ENCODE peak calls at places on chromosomes 6 and 20, in nine cellular contexts. J is astrocyte, E is fibroblast of lung, G is left ventricle myocardium inferior, U is brain microvascular endothelial cell, B is foreskin fibroblast, M is MM.1S, L is nephron progenitor cell, C is ovary. V is an unnamed sample.

GRCh38 chr6:133254552-133255228 is 13.5 kb downstream of the EYA4 start:
- DNase-seq in E (peak), G (no peak), C (no peak), B (no peak), L (no peak), M (no peak), U (no peak), J (peak), V (no peak)

GRCh38 chr6:13234130-13234529 is 94.2 kb downstream of the TBC1D7 start:
- DNase-seq in G (no peak), E (peak), M (no peak), J (peak), B (peak), L (no peak), U (no peak), C (no peak), V (no peak)

GRCh38 chr6:291697-292505 is at the start of gene DUSP22:
- DNase-seq in L (peak), M (peak), J (peak), U (peak), E (peak), C (peak), B (peak), G (peak), V (peak)

GRCh38 chr6:2531426-2532208 is 219.1 kb downstream of the MYLK4 start:
- DNase-seq in L (no peak), J (peak), E (peak), G (no peak), C (no peak), M (no peak), B (peak), U (peak), V (no peak)

GRCh38 chr6:159879829-159880228 is 11.0 kb upstream of the MAS1 start:
- DNase-seq in E (no peak), M (no peak), C (no peak), G (no peak), J (no peak), B (no peak), U (no peak), L (no peak), V (no peak)

GRCh38 chr6:170067923-170068360 is 222.9 kb downstream of the DLL1 start:
- DNase-seq in G (no peak), B (no peak), J (no peak), U (no peak), C (peak), L (no peak), M (no peak), E (no peak), V (no peak)

GRCh38 chr20:32490942-32491763 is 94.0 kb downstream of the NOL4L start:
- DNase-seq in J (no peak), E (no peak), G (peak), L (no peak), M (no peak), C (no peak), U (no peak), B (no peak), V (no peak)

GRCh38 chr20:45579184-45579583 is at the start of gene WFDC8:
- DNase-seq in L (no peak), J (no peak), B (no peak), E (no peak), M (no peak), U (no peak), G (no peak), C (no peak), V (no peak)

GRCh38 chr6:56764081-56764566 is 121.4 kb upstream of the DST start:
- DNase-seq in G (no peak), U (no peak), M (peak), B (no peak), L (no peak), J (no peak), C (no peak), E (peak), V (no peak)

GRCh38 chr6:3471286-3471685 is 14.4 kb upstream of the SLC22A23 start:
- DNase-seq in L (no peak), U (no peak), G (no peak), E (no peak), M (no peak), J (no peak), C (no peak), B (no peak), V (no peak)

GRCh38 chr20:37990571-37991151 is 42.6 kb downstream of the TTI1 start:
- DNase-seq in C (no peak), B (peak), G (peak), U (peak), L (no peak), J (peak), E (peak), M (peak), V (no peak)

GRCh38 chr6:42100029-42100901 is 42.2 kb downstream of the C6orf132 start:
- DNase-seq in C (peak), E (peak), L (no peak), U (peak), M (no peak), G (no peak), B (peak), J (peak), V (no peak)

GRCh38 chr6:28824793-28825731 is 98.7 kb downstream of the TRIM27 start:
- DNase-seq in C (no peak), B (no peak), L (no peak), J (no peak), G (no peak), U (no peak), M (no peak), E (no peak), V (no peak)

GRCh38 chr6:47044418-47044817 is 2.3 kb upstream of the ADGRF1 start:
- DNase-seq in C (no peak), M (no peak), J (peak), B (no peak), L (no peak), U (peak), E (peak), G (no peak), V (no peak)

GRCh38 chr6:125044066-125044465 is 81.8 kb downstream of the RNF217 start:
- DNase-seq in L (no peak), U (no peak), M (no peak), E (no peak), B (no peak), J (no peak), C (no peak), G (no peak), V (no peak)

GRCh38 chr6:125041740-125042459 is 79.7 kb downstream of the RNF217 start:
- DNase-seq in L (no peak), E (peak), U (peak), C (no peak), J (peak), B (peak), G (no peak), M (no peak), V (no peak)

GRCh38 chr6:125048274-125048673 is 86.0 kb downstream of the RNF217 start:
- DNase-seq in B (no peak), M (no peak), J (no peak), G (no peak), C (no peak), U (no peak), L (no peak), E (no peak), V (no peak)

GRCh38 chr6:125044667-125045066 is 82.4 kb downstream of the RNF217 start:
- DNase-seq in U (no peak), G (no peak), C (no peak), L (no peak), E (no peak), B (no peak), M (no peak), J (no peak), V (no peak)

DNA sequence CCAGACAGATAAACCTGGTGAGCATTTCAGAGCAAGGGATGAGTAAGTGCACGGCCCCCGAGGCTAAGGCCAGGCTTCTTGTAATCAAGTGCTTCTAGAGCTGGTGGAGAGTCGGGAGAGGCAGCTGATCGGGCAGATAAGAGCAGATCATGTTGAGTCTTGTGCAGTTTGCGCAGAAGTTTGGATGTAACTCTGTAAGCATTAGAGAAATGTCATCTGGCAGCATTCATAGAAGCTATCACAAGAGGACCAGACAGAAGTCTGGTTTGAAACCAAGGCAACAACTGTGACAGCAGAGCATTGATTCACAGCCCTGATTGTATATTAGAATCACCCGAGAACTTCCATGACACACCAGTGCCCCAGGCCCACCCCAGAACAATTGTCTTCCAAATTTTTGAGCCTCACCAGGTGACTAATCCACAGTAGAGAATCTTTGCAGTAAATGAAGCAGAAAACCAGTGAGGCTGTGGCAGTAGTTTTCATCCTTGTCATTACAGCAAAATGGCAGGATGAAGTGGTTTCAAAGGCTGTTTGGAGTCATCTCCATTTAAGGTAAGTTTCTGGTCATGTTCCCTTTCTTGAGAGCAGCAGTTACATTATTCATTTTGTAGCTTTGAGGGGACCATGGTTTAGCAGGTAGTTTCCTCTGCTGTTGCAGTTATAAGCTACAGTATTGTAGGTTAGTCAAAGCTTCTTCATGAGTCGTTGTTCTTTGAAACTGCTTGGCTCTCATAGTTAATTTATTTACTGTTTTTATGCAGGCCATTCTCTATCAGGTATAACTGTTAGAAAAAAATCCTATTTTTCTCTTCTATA is 84.1 kb downstream of the RNF217 start:
- DNase-seq in L (no peak), U (no peak), E (peak), G (no peak), J (no peak), B (no peak), M (no peak), C (no peak), V (no peak)
- TF ChIP-seq CTCF in L (no peak), U (no peak), E (no peak), G (no peak), J (no peak), B (no peak), M (no peak), C (no peak), V (no peak)

GRCh38 chr20:43539975-43540672 is 18.7 kb upstream of the SGK2 start:
- DNase-seq in U (no peak), E (no peak), J (no peak), B (no peak), M (no peak), G (no peak), L (no peak), C (no peak), V (no peak)
- TF ChIP-seq CTCF in U (no peak), E (no peak), J (no peak), B (no peak), M (no peak), G (no peak), L (no peak), C (no peak), V (no peak)

DNA sequence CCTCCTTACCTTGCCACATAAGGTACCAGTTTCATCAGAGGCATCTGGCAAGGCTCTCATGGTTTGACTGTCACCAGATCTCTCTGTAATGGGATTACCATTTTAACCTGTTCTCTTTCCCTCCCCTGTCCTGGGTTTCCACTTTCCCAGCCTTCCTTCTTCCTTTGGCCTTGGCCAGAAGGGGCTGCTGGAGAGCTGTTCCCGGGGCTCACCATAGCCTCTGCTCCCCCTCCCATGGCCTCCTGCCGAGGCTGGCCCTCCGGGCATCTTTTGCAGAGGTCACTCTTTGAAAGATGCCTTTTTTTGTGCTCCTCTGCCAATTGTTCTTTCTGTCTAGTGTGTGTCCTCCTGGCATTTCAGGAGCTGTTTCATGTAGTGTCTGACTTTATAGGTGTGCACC is 100.7 kb upstream of the SCP2D1 start:
- DNase-seq in U (no peak), L (peak), J (no peak), C (no peak), B (no peak), G (no peak), M (no peak), E (no peak), V (no peak)
- TF ChIP-seq CTCF in U (peak), L (no peak), J (no peak), C (no peak), B (no peak), G (no peak), M (no peak), E (no peak), V (no peak)

GRCh38 chr20:62358171-62358719 is 8.9 kb downstream of the LAMA5 start:
- DNase-seq in J (no peak), U (no peak), C (no peak), B (no peak), G (peak), L (no peak), E (no peak), M (no peak), V (no peak)
- TF ChIP-seq CTCF in J (no peak), U (no peak), C (no peak), B (no peak), G (no peak), L (no peak), E (no peak), M (no peak), V (no peak)

V was measured in dorsolateral prefrontal cortex.